ENCODE peak calls at places on chromosome 10, in eight cellular contexts. P is psoas muscle; O is NCI-H2171 treated with DMSO at 0.1 percent for 48 hours; B is skeletal muscle cell; S is EL; E is lower leg skin; U is LoVo; T is stimulated activated CD8-positive, alpha-beta memory T cell treated with anti-CD3 and anti-CD28 coated beads, Interleukin-15, amount 100 ng/mL, for 4 hours. V is an unnamed sample.

GRCh38 chr10:114374141-114374791 is 30.0 kb downstream of the AFAP1L2 start:
- DNase-seq in S (no peak), U (no peak), B (no peak), E (no peak), O (no peak), P (peak; percentile 66), T (no peak), V (no peak)

GRCh38 chr10:44383749-44384600 is 922 bp downstream of the CXCL12 start:
- DNase-seq in T (no peak), E (no peak), U (no peak), O (peak; percentile 28), S (peak; percentile 57), B (no peak), P (peak; percentile 60), V (no peak)

GRCh38 chr10:68428396-68428795 is 21.3 kb upstream of the RUFY2 start:
- DNase-seq in U (no peak), E (no peak), S (no peak), T (no peak), O (no peak), B (no peak), P (no peak), V (no peak)

GRCh38 chr10:131019696-131020095 is 291.8 kb downstream of the TCERG1L start:
- DNase-seq in T (no peak), P (no peak), O (no peak), B (no peak), S (no peak), U (no peak), E (no peak), V (no peak)

GRCh38 chr10:33453081-33453850 is 118.8 kb upstream of the NRP1 start:
- DNase-seq in U (no peak), E (no peak), P (no peak), T (no peak), B (peak; percentile 5), O (no peak), S (peak; percentile 78), V (no peak)

GRCh38 chr10:119608316-119609155 is 11.8 kb upstream of the TIAL1 start:
- DNase-seq in P (peak; percentile 43), B (no peak), O (peak; percentile 39), U (peak; percentile 51), S (peak; percentile 35), E (peak; percentile 25), T (no peak), V (peak; percentile 62)

GRCh38 chr10:33618196-33618595 is 283.7 kb upstream of the NRP1 start:
- DNase-seq in T (no peak), O (no peak), B (no peak), S (no peak), E (no peak), P (no peak), U (no peak), V (no peak)

GRCh38 chr10:114638874-114639625 is 19.0 kb downstream of the ABLIM1 start:
- DNase-seq in P (no peak), S (peak; percentile 93), O (no peak), T (no peak), E (no peak), B (peak; percentile 75), U (no peak), V (no peak)

GRCh38 chr10:79293841-79294705 is 53.2 kb upstream of the PPIF start:
- DNase-seq in P (no peak), O (no peak), U (no peak), B (no peak), S (peak; percentile 62), E (no peak), T (no peak), V (no peak)

GRCh38 chr10:30819306-30820190 is 190.0 kb upstream of the LYZL2 start:
- DNase-seq in U (no peak), P (no peak), E (no peak), O (no peak), S (peak; percentile 68), T (no peak), B (no peak), V (no peak)

GRCh38 chr10:114477285-114477684 is 73.0 kb upstream of the AFAP1L2 start:
- DNase-seq in U (no peak), T (no peak), E (peak; percentile 79), B (peak; percentile 38), S (no peak), O (no peak), P (peak; percentile 60), V (peak; percentile 41)

GRCh38 chr10:42952358-42952757 is 124.5 kb upstream of the RET start:
- DNase-seq in S (peak; percentile 50), P (peak; percentile 36), E (peak; percentile 42), U (no peak), B (no peak), O (no peak), T (no peak), V (peak; percentile 18)

GRCh38 chr10:130485958-130486680 is 349.9 kb downstream of the GLRX3 start:
- DNase-seq in U (no peak), B (no peak), P (no peak), T (no peak), O (no peak), E (no peak), S (no peak), V (peak; percentile 44)

GRCh38 chr10:129960493-129961273 is 3.4 kb downstream of the EBF3 start:
- DNase-seq in S (no peak), B (no peak), O (peak; percentile 22), U (no peak), E (no peak), P (no peak), T (no peak), V (no peak)

GRCh38 chr10:132714906-132715790 is 70.8 kb downstream of the NKX6-2 start:
- DNase-seq in S (no peak), P (peak; percentile 10), E (no peak), O (no peak), B (no peak), T (no peak), U (no peak), V (no peak)

V was measured in breast epithelium.